ENCODE peak calls at places on chromosomes 2 and 18, in five cellular contexts. One of them, this sample, is unnamed.
A peak's percentile ranks its signal among the peaks of the same experiment; 100 is the strongest.

GRCh38 chr18:70373062-70373519 is 84.2 kb downstream of the SOCS6 start:
- DNase-seq in CD4-positive, CD25-positive, alpha-beta regulatory T cell: no peak
- DNase-seq in gastrocnemius medialis: no peak
- DNase-seq in PC-9: peak; percentile 90
- DNase-seq in pancreas: no peak
- DNase-seq in this sample: peak; percentile 43

GRCh38 chr2:11152591-11152990 is 2.7 kb upstream of the SLC66A3 start:
- DNase-seq in gastrocnemius medialis: no peak
- DNase-seq in pancreas: no peak
- DNase-seq in PC-9: no peak
- DNase-seq in CD4-positive, CD25-positive, alpha-beta regulatory T cell: no peak
- DNase-seq in this sample: no peak

GRCh38 chr2:201157694-201158093 is 25.2 kb upstream of the CASP10 start:
- DNase-seq in CD4-positive, CD25-positive, alpha-beta regulatory T cell: no peak
- DNase-seq in pancreas: no peak
- DNase-seq in gastrocnemius medialis: no peak
- DNase-seq in PC-9: no peak
- DNase-seq in this sample: no peak

GRCh38 chr18:12287684-12288405 is 20.2 kb upstream of the TUBB6 start:
- DNase-seq in pancreas: peak; percentile 66
- DNase-seq in PC-9: peak; percentile 76
- DNase-seq in CD4-positive, CD25-positive, alpha-beta regulatory T cell: no peak
- DNase-seq in gastrocnemius medialis: peak; percentile 62
- DNase-seq in this sample: peak; percentile 87

GRCh38 chr18:26549486-26550435 is 1.4 kb upstream of the KCTD1 start:
- DNase-seq in PC-9: peak; percentile 51
- DNase-seq in CD4-positive, CD25-positive, alpha-beta regulatory T cell: peak; percentile 15
- DNase-seq in gastrocnemius medialis: peak; percentile 29
- DNase-seq in pancreas: peak; percentile 72
- DNase-seq in this sample: peak; percentile 75

GRCh38 chr2:207767461-207768167 is 2.1 kb downstream of the FZD5 start:
- DNase-seq in CD4-positive, CD25-positive, alpha-beta regulatory T cell: peak; percentile 22
- DNase-seq in pancreas: peak; percentile 38
- DNase-seq in PC-9: no peak
- DNase-seq in gastrocnemius medialis: no peak
- DNase-seq in this sample: no peak

GRCh38 chr2:68059769-68060525 is 2.9 kb downstream of the C1D start:
- DNase-seq in CD4-positive, CD25-positive, alpha-beta regulatory T cell: no peak
- DNase-seq in PC-9: no peak
- DNase-seq in gastrocnemius medialis: no peak
- DNase-seq in pancreas: no peak
- DNase-seq in this sample: no peak

GRCh38 chr2:3171564-3172264 is 205.9 kb downstream of the EIPR1 start:
- DNase-seq in pancreas: no peak
- DNase-seq in PC-9: no peak
- DNase-seq in CD4-positive, CD25-positive, alpha-beta regulatory T cell: no peak
- DNase-seq in gastrocnemius medialis: no peak
- DNase-seq in this sample: no peak

GRCh38 chr2:231371430-231372054 is 24.0 kb upstream of the B3GNT7 start:
- DNase-seq in gastrocnemius medialis: no peak
- DNase-seq in pancreas: no peak
- DNase-seq in PC-9: no peak
- DNase-seq in CD4-positive, CD25-positive, alpha-beta regulatory T cell: no peak
- DNase-seq in this sample: no peak

GRCh38 chr2:235498556-235499305 is 4.9 kb downstream of the AGAP1 start:
- DNase-seq in pancreas: peak; percentile 77
- DNase-seq in CD4-positive, CD25-positive, alpha-beta regulatory T cell: no peak
- DNase-seq in PC-9: no peak
- DNase-seq in gastrocnemius medialis: no peak
- DNase-seq in this sample: no peak

GRCh38 chr2:85083092-85083491 is 50.1 kb upstream of the TCF7L1 start:
- DNase-seq in gastrocnemius medialis: no peak
- DNase-seq in pancreas: no peak
- DNase-seq in PC-9: no peak
- DNase-seq in CD4-positive, CD25-positive, alpha-beta regulatory T cell: no peak
- DNase-seq in this sample: no peak

GRCh38 chr2:239963646-239964205 is 61.4 kb downstream of the NDUFA10 start:
- DNase-seq in PC-9: no peak
- DNase-seq in pancreas: no peak
- DNase-seq in gastrocnemius medialis: no peak
- DNase-seq in CD4-positive, CD25-positive, alpha-beta regulatory T cell: no peak
- DNase-seq in this sample: no peak
- H3K36me3 ChIP-seq in PC-9: peaks cover 5% of the 10 kb centered on the region
- H3K36me3 ChIP-seq in pancreas: no peaks in the 10 kb centered on the region
- H3K36me3 ChIP-seq in gastrocnemius medialis: no peaks in the 10 kb centered on the region
- H3K36me3 ChIP-seq in CD4-positive, CD25-positive, alpha-beta regulatory T cell: peaks cover 60% of the 10 kb centered on the region
- H3K36me3 ChIP-seq in this sample: peaks cover 46% of the 10 kb centered on the region

GRCh38 chr2:27079233-27080139 is 1.1 kb downstream of the EMILIN1 start:
- DNase-seq in gastrocnemius medialis: no peak
- DNase-seq in CD4-positive, CD25-positive, alpha-beta regulatory T cell: no peak
- DNase-seq in PC-9: no peak
- DNase-seq in pancreas: no peak
- DNase-seq in this sample: no peak
- H3K27ac ChIP-seq in gastrocnemius medialis: peak overlapping the region; percentile 95
- H3K27ac ChIP-seq in CD4-positive, CD25-positive, alpha-beta regulatory T cell: no peak overlapping the region
- H3K27ac ChIP-seq in PC-9: no peak overlapping the region
- H3K27ac ChIP-seq in pancreas: no peak overlapping the region
- H3K27ac ChIP-seq in this sample: peak overlapping the region; percentile 54

GRCh38 chr2:15619510-15619909 is 27.8 kb downstream of the DDX1 start:
- DNase-seq in pancreas: no peak
- DNase-seq in CD4-positive, CD25-positive, alpha-beta regulatory T cell: no peak
- DNase-seq in gastrocnemius medialis: no peak
- DNase-seq in PC-9: no peak
- DNase-seq in this sample: no peak
- H3K36me3 ChIP-seq in pancreas: peaks cover 14% of the 10 kb centered on the region
- H3K36me3 ChIP-seq in CD4-positive, CD25-positive, alpha-beta regulatory T cell: peaks cover 85% of the 10 kb centered on the region
- H3K36me3 ChIP-seq in gastrocnemius medialis: no peaks in the 10 kb centered on the region
- H3K36me3 ChIP-seq in PC-9: peaks cover 52% of the 10 kb centered on the region
- H3K36me3 ChIP-seq in this sample: peaks cover 87% of the 10 kb centered on the region

DNA sequence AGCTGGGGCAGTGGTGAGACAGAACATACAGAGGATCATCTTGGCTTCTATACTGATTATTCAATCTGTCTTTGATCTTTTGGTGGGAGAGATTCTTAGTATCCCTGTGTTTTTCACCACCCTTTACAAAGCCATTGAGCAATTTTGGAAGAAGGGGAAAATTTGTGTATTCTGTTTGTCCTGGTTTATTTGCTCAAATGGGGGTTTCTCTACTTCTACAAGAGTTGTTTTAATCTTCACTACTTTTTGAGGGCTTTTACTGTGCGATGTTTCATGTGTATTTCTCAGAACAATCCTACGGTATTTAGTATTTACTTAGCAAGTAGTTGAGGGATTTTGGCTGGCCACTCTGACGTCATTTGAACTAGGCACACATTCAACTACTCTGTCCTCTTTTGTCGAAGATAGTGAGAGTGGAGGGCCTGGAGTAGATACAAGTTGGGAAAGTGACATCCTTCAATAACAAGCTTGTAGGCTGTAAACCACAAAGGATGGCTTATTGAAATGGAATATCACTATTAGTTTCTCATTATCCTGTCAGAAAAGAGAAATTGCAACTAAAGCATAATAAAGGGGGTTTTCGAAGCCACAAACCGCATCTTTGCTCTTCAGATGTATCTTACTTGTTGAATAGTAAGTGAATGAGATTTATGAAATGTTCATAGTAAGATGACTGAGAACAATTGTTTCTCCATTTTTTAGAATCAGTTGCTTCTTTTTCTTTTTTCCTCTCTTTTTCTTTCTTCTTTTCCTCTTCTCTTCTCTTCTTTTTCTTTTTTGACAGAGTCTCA is 24.8 kb downstream of the FMNL2 start:
- DNase-seq in CD4-positive, CD25-positive, alpha-beta regulatory T cell: no peak
- DNase-seq in gastrocnemius medialis: no peak
- DNase-seq in pancreas: no peak
- DNase-seq in PC-9: no peak
- DNase-seq in this sample: no peak
- H3K27ac ChIP-seq in CD4-positive, CD25-positive, alpha-beta regulatory T cell: no peak overlapping the region
- H3K27ac ChIP-seq in gastrocnemius medialis: no peak overlapping the region
- H3K27ac ChIP-seq in pancreas: no peak overlapping the region
- H3K27ac ChIP-seq in PC-9: no peak overlapping the region
- H3K27ac ChIP-seq in this sample: no peak overlapping the region